ENCODE peak calls at places on chromosome 1, in ten cellular contexts. X, Q, Z, I, O, V, K, Y, G and J are unnamed samples.

GRCh38 chr1:171582589-171582988 is 39.5 kb upstream of the MYOCOS start:
- DNase-seq in I (no peak), Q (peak; percentile 22), O (no peak), V (no peak), K (no peak), Z (no peak), Y (no peak), G (no peak), X (no peak), J (no peak)

GRCh38 chr1:233679030-233679429 is 65.1 kb downstream of the KCNK1 start:
- DNase-seq in V (no peak), G (no peak), Q (no peak), X (no peak), Y (no peak), Z (no peak), K (no peak), O (no peak), I (no peak), J (no peak)

GRCh38 chr1:221234821-221235220 is 355.6 kb downstream of the HLX start:
- DNase-seq in V (no peak), K (no peak), I (no peak), X (no peak), O (no peak), Q (peak; percentile 43), Z (no peak), Y (peak; percentile 56), G (no peak), J (peak; percentile 48)

GRCh38 chr1:97832490-97832889 is 88.3 kb downstream of the DPYD start:
- DNase-seq in Q (no peak), K (peak; percentile 69), O (no peak), Y (peak; percentile 36), G (no peak), V (no peak), Z (peak; percentile 22), I (no peak), X (no peak), J (peak; percentile 72)

GRCh38 chr1:200488375-200489165 is 78.7 kb upstream of the ZNF281 start:
- DNase-seq in G (peak; percentile 27), V (peak; percentile 84), X (peak; percentile 56), O (no peak), Q (peak; percentile 79), Z (no peak), Y (peak; percentile 88), I (peak; percentile 37), K (peak; percentile 91), J (peak; percentile 91)

GRCh38 chr1:180956028-180956640 is 43.4 kb downstream of the KIAA1614 start:
- DNase-seq in Q (no peak), Y (no peak), V (no peak), X (no peak), I (no peak), G (no peak), O (no peak), K (no peak), Z (no peak), J (no peak)

GRCh38 chr1:53508991-53509663 is 49.9 kb downstream of the DMRTB1 start:
- DNase-seq in X (no peak), Q (peak; percentile 32), O (no peak), Y (peak; percentile 63), K (no peak), Z (no peak), G (no peak), V (no peak), I (no peak), J (peak; percentile 31)

GRCh38 chr1:245579881-245580280 is 425.1 kb downstream of the KIF26B start:
- DNase-seq in X (no peak), Q (no peak), I (no peak), Z (no peak), V (no peak), G (no peak), Y (no peak), O (no peak), K (no peak), J (no peak)

GRCh38 chr1:245888809-245889208 is 618.3 kb downstream of the SMYD3 start:
- DNase-seq in V (peak; percentile 36), Z (no peak), K (peak; percentile 69), I (peak; percentile 20), G (no peak), X (no peak), Y (peak; percentile 66), Q (peak; percentile 65), O (no peak), J (peak; percentile 49)

GRCh38 chr1:6258675-6259074 is 2.2 kb downstream of the GPR153 start:
- DNase-seq in X (no peak), K (no peak), I (no peak), Z (no peak), V (no peak), Y (no peak), G (peak; percentile 70), Q (peak; percentile 93), O (no peak), J (no peak)

GRCh38 chr1:33099290-33100118 is 18.6 kb downstream of the AZIN2 start:
- DNase-seq in I (peak; percentile 64), Z (peak; percentile 61), Y (peak; percentile 100), V (no peak), O (peak; percentile 85), Q (peak; percentile 97), K (peak; percentile 100), X (peak; percentile 85), G (peak; percentile 45), J (peak; percentile 100)

GRCh38 chr1:151837841-151838490 is 1.7 kb downstream of the C2CD4D start:
- DNase-seq in G (peak; percentile 58), Q (no peak), I (no peak), V (no peak), K (no peak), O (no peak), X (no peak), Y (no peak), Z (peak; percentile 41), J (no peak)

GRCh38 chr1:151841141-151841540 is 1.5 kb upstream of the C2CD4D start:
- DNase-seq in Y (peak; percentile 42), V (no peak), O (no peak), G (no peak), X (no peak), Q (peak; percentile 43), Z (no peak), K (peak; percentile 77), I (no peak), J (peak; percentile 53)

GRCh38 chr1:151838491-151839412 is 868 bp downstream of the C2CD4D start:
- DNase-seq in Z (no peak), O (no peak), V (no peak), G (peak; percentile 56), X (no peak), I (no peak), Y (no peak), K (no peak), Q (no peak), J (no peak)

GRCh38 chr1:151839457-151840409 is at the start of gene C2CD4D:
- DNase-seq in X (peak; percentile 40), Y (no peak), I (peak; percentile 9), Q (peak; percentile 61), Z (no peak), O (no peak), G (peak; percentile 88), K (peak; percentile 25), V (no peak), J (no peak)

DNA sequence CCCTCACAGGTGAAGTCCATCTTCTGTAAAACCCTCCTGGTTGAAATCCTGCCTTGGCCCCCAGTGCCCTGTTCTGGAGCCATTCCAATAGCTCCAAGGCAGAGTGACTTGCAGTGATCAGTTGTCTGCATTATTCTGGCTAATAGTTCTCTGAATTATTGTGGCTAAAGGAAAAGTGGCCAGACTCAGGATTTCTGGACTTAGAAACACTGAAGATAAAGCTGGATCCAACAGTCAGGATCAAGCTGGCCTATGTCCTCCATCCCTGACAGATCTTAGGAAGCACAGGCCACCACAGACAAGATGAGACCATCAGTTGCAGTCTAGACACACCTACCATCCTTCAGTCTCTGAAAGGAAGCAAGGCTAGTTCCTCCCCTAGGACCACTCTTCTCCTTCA is 801 bp upstream of the C2CD4D start:
- DNase-seq in Q (no peak), Y (no peak), Z (no peak), X (no peak), G (no peak), I (no peak), V (no peak), K (no peak), O (no peak), J (no peak)
- H3K4me3 ChIP-seq in Q (peak overlapping the region; percentile 41), Y (no peak overlapping the region), Z (no peak overlapping the region), X (no peak overlapping the region), G (no peak overlapping the region), I (peak overlapping the region; percentile 35), V (no peak overlapping the region), K (no peak overlapping the region), O (no peak overlapping the region), J (no peak overlapping the region)

DNA sequence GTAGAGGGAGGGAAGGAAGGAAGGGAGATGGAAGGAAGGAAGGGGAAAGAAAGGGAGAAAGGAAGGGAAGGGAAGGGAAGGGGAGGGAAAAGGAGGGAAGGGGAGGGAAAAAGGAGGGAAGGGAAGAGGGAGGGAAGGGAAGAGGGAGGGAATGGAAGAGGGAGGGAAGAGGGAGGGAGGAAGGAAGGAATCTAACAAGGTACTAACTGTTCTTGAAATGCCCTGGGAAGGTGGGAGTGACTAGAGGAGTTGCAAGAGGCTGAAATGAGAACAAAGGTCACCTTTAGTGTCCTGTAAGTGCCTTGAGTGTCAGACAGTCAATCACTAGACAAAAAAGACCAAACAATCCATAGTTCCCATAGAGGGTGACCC is 2.3 kb upstream of the ATP2B4 start:
- DNase-seq in Q (no peak), Y (peak; percentile 34), O (no peak), Z (no peak), G (no peak), K (no peak), I (no peak), V (no peak), X (no peak), J (no peak)
- H3K4me3 ChIP-seq in Q (no peak overlapping the region), Y (no peak overlapping the region), O (no peak overlapping the region), Z (no peak overlapping the region), G (no peak overlapping the region), K (no peak overlapping the region), I (no peak overlapping the region), V (no peak overlapping the region), X (no peak overlapping the region), J (no peak overlapping the region)

DNA sequence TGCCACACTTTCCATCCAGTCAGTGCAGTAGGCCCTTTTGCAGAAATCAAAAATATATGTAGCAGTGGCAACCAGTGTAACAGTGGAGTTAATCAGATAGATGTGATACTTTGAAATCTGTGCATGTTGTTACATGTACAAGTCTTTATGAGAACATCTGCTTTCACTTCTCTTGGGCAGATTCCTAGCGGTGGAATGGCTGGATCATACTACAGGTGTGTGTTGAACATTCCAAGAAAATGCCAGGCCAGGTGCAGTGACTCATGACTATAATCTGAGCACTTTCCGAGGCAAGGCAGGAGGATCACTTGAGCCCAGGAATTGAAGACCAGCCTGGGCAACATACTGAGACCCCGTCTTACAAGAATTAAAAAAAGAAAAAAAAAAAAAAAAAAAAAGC is 55.3 kb downstream of the GNB1 start:
- DNase-seq in Y (no peak), V (no peak), K (no peak), O (no peak), Z (no peak), I (no peak), Q (peak; percentile 95), X (no peak), G (no peak), J (no peak)
- H3K4me3 ChIP-seq in Y (no peak overlapping the region), V (no peak overlapping the region), K (no peak overlapping the region), O (no peak overlapping the region), Z (no peak overlapping the region), I (no peak overlapping the region), Q (no peak overlapping the region), X (no peak overlapping the region), G (no peak overlapping the region), J (no peak overlapping the region)

DNA sequence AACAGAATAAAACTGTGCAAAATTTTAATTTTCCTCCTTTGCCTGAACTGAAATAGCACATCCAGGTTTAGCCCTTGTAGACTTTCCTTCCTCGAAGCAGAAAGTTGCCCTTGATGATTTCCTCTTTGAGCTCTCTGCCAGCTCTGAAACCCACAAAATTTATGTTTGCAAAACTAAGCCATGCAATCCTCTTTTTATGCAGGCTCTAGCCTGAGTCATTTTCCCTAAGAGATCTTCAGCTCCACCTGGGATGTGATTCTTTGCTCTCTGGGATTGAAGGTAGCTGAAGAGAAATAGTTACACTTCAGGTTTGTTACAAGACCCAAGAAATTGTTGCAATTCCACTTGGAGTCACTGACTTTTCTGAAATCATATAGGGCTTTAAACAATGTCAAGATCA is 1.4 kb upstream of the F3 start:
- DNase-seq in O (no peak), G (no peak), Q (peak; percentile 54), I (no peak), Y (peak; percentile 61), K (no peak), X (no peak), Z (no peak), V (no peak), J (peak; percentile 49)
- H3K4me3 ChIP-seq in O (peak overlapping the region; percentile 92), G (no peak overlapping the region), Q (peak overlapping the region; percentile 58), I (no peak overlapping the region), Y (peak overlapping the region; percentile 73), K (peak overlapping the region; percentile 9), X (no peak overlapping the region), Z (no peak overlapping the region), V (no peak overlapping the region), J (no peak overlapping the region)